ENCODE peak calls at places on chromosome 19, in seven cellular contexts. One of them, this sample, is unnamed.

GRCh38 chr19:43802216-43802951 is at the start of gene LYPD5:
- DNase-seq in HuH-7: no peak
- DNase-seq in Panc1: no peak
- DNase-seq in HEK293T: no peak
- DNase-seq in sigmoid colon: no peak
- DNase-seq in activated CD4-positive, alpha-beta T cell treated with anti-CD3 and anti-CD28 coated beads, Interleukin-2, amount 10 ng/mL, durations not matched to agents 7 days and 5 days: no peak
- DNase-seq in non-pigmented ciliary epithelial cell: no peak
- DNase-seq in this sample: no peak

GRCh38 chr19:51971624-51972023 is 15.0 kb downstream of the ZNF350 start:
- DNase-seq in HEK293T: no peak
- DNase-seq in sigmoid colon: no peak
- DNase-seq in activated CD4-positive, alpha-beta T cell treated with anti-CD3 and anti-CD28 coated beads, Interleukin-2, amount 10 ng/mL, durations not matched to agents 7 days and 5 days: no peak
- DNase-seq in Panc1: no peak
- DNase-seq in non-pigmented ciliary epithelial cell: no peak
- DNase-seq in HuH-7: no peak
- DNase-seq in this sample: no peak

GRCh38 chr19:5225486-5226345 is 114.9 kb downstream of the PTPRS start:
- DNase-seq in sigmoid colon: no peak
- DNase-seq in HuH-7: peak
- DNase-seq in activated CD4-positive, alpha-beta T cell treated with anti-CD3 and anti-CD28 coated beads, Interleukin-2, amount 10 ng/mL, durations not matched to agents 7 days and 5 days: no peak
- DNase-seq in HEK293T: peak
- DNase-seq in Panc1: no peak
- DNase-seq in non-pigmented ciliary epithelial cell: no peak
- DNase-seq in this sample: peak

GRCh38 chr19:47790398-47790814 is 11.9 kb downstream of the SELENOW start:
- DNase-seq in non-pigmented ciliary epithelial cell: no peak
- DNase-seq in sigmoid colon: peak
- DNase-seq in HuH-7: peak
- DNase-seq in HEK293T: peak
- DNase-seq in activated CD4-positive, alpha-beta T cell treated with anti-CD3 and anti-CD28 coated beads, Interleukin-2, amount 10 ng/mL, durations not matched to agents 7 days and 5 days: peak
- DNase-seq in Panc1: peak
- DNase-seq in this sample: peak

GRCh38 chr19:18650048-18650435 is 13.2 kb downstream of the KLHL26 start:
- DNase-seq in non-pigmented ciliary epithelial cell: no peak
- DNase-seq in Panc1: no peak
- DNase-seq in activated CD4-positive, alpha-beta T cell treated with anti-CD3 and anti-CD28 coated beads, Interleukin-2, amount 10 ng/mL, durations not matched to agents 7 days and 5 days: no peak
- DNase-seq in HuH-7: no peak
- DNase-seq in HEK293T: no peak
- DNase-seq in sigmoid colon: peak
- DNase-seq in this sample: no peak

GRCh38 chr19:7622933-7623685 is 6.2 kb downstream of the XAB2 start:
- DNase-seq in Panc1: no peak
- DNase-seq in HuH-7: no peak
- DNase-seq in HEK293T: no peak
- DNase-seq in activated CD4-positive, alpha-beta T cell treated with anti-CD3 and anti-CD28 coated beads, Interleukin-2, amount 10 ng/mL, durations not matched to agents 7 days and 5 days: no peak
- DNase-seq in sigmoid colon: no peak
- DNase-seq in non-pigmented ciliary epithelial cell: no peak
- DNase-seq in this sample: peak

GRCh38 chr19:49151339-49152217 is 3.6 kb downstream of the HRC start:
- DNase-seq in activated CD4-positive, alpha-beta T cell treated with anti-CD3 and anti-CD28 coated beads, Interleukin-2, amount 10 ng/mL, durations not matched to agents 7 days and 5 days: peak
- DNase-seq in non-pigmented ciliary epithelial cell: no peak
- DNase-seq in sigmoid colon: peak
- DNase-seq in HuH-7: peak
- DNase-seq in HEK293T: peak
- DNase-seq in Panc1: peak
- DNase-seq in this sample: peak

GRCh38 chr19:4518345-4519171 is at the start of gene PLIN4:
- DNase-seq in HEK293T: no peak
- DNase-seq in non-pigmented ciliary epithelial cell: no peak
- DNase-seq in sigmoid colon: peak
- DNase-seq in activated CD4-positive, alpha-beta T cell treated with anti-CD3 and anti-CD28 coated beads, Interleukin-2, amount 10 ng/mL, durations not matched to agents 7 days and 5 days: no peak
- DNase-seq in Panc1: no peak
- DNase-seq in HuH-7: no peak
- DNase-seq in this sample: no peak

GRCh38 chr19:54393381-54393780 is 21.9 kb upstream of the TTYH1 start:
- DNase-seq in Panc1: no peak
- DNase-seq in non-pigmented ciliary epithelial cell: no peak
- DNase-seq in HuH-7: no peak
- DNase-seq in sigmoid colon: no peak
- DNase-seq in activated CD4-positive, alpha-beta T cell treated with anti-CD3 and anti-CD28 coated beads, Interleukin-2, amount 10 ng/mL, durations not matched to agents 7 days and 5 days: no peak
- DNase-seq in HEK293T: no peak
- DNase-seq in this sample: no peak

GRCh38 chr19:38033658-38034150 is 126.7 kb downstream of the SIPA1L3 start:
- DNase-seq in HuH-7: no peak
- DNase-seq in Panc1: no peak
- DNase-seq in HEK293T: no peak
- DNase-seq in non-pigmented ciliary epithelial cell: no peak
- DNase-seq in activated CD4-positive, alpha-beta T cell treated with anti-CD3 and anti-CD28 coated beads, Interleukin-2, amount 10 ng/mL, durations not matched to agents 7 days and 5 days: no peak
- DNase-seq in sigmoid colon: no peak
- DNase-seq in this sample: no peak

GRCh38 chr19:3607398-3608078 is 863 bp upstream of the TBXA2R start:
- DNase-seq in HuH-7: no peak
- DNase-seq in Panc1: no peak
- DNase-seq in HEK293T: no peak
- DNase-seq in activated CD4-positive, alpha-beta T cell treated with anti-CD3 and anti-CD28 coated beads, Interleukin-2, amount 10 ng/mL, durations not matched to agents 7 days and 5 days: no peak
- DNase-seq in sigmoid colon: no peak
- DNase-seq in non-pigmented ciliary epithelial cell: no peak
- DNase-seq in this sample: peak

GRCh38 chr19:34263745-34264237 is 9.4 kb downstream of the GARRE1 start:
- DNase-seq in sigmoid colon: no peak
- DNase-seq in activated CD4-positive, alpha-beta T cell treated with anti-CD3 and anti-CD28 coated beads, Interleukin-2, amount 10 ng/mL, durations not matched to agents 7 days and 5 days: no peak
- DNase-seq in Panc1: no peak
- DNase-seq in HuH-7: no peak
- DNase-seq in non-pigmented ciliary epithelial cell: no peak
- DNase-seq in HEK293T: no peak
- DNase-seq in this sample: no peak

GRCh38 chr19:44346556-44346955 is 9.9 kb downstream of the ZNF112 start:
- DNase-seq in HuH-7: no peak
- DNase-seq in Panc1: no peak
- DNase-seq in non-pigmented ciliary epithelial cell: no peak
- DNase-seq in sigmoid colon: no peak
- DNase-seq in HEK293T: no peak
- DNase-seq in activated CD4-positive, alpha-beta T cell treated with anti-CD3 and anti-CD28 coated beads, Interleukin-2, amount 10 ng/mL, durations not matched to agents 7 days and 5 days: no peak
- DNase-seq in this sample: no peak

GRCh38 chr19:4496304-4496703 is 22.0 kb downstream of the PLIN4 start:
- DNase-seq in HEK293T: no peak
- DNase-seq in Panc1: no peak
- DNase-seq in sigmoid colon: no peak
- DNase-seq in non-pigmented ciliary epithelial cell: no peak
- DNase-seq in HuH-7: no peak
- DNase-seq in activated CD4-positive, alpha-beta T cell treated with anti-CD3 and anti-CD28 coated beads, Interleukin-2, amount 10 ng/mL, durations not matched to agents 7 days and 5 days: no peak
- DNase-seq in this sample: no peak

GRCh38 chr19:38718747-38719543 is 25.3 kb downstream of the CAPN12 start:
- DNase-seq in Panc1: no peak
- DNase-seq in HuH-7: peak
- DNase-seq in activated CD4-positive, alpha-beta T cell treated with anti-CD3 and anti-CD28 coated beads, Interleukin-2, amount 10 ng/mL, durations not matched to agents 7 days and 5 days: no peak
- DNase-seq in sigmoid colon: peak
- DNase-seq in HEK293T: no peak
- DNase-seq in non-pigmented ciliary epithelial cell: no peak
- DNase-seq in this sample: peak

GRCh38 chr19:5678071-5678682 is 2.1 kb downstream of the MICOS13 start:
- DNase-seq in HuH-7: no peak
- DNase-seq in Panc1: no peak
- DNase-seq in non-pigmented ciliary epithelial cell: no peak
- DNase-seq in HEK293T: no peak
- DNase-seq in sigmoid colon: no peak
- DNase-seq in activated CD4-positive, alpha-beta T cell treated with anti-CD3 and anti-CD28 coated beads, Interleukin-2, amount 10 ng/mL, durations not matched to agents 7 days and 5 days: no peak
- DNase-seq in this sample: no peak

GRCh38 chr19:38144667-38145066 is 79.4 kb downstream of the DPF1 start:
- DNase-seq in Panc1: no peak
- DNase-seq in activated CD4-positive, alpha-beta T cell treated with anti-CD3 and anti-CD28 coated beads, Interleukin-2, amount 10 ng/mL, durations not matched to agents 7 days and 5 days: no peak
- DNase-seq in non-pigmented ciliary epithelial cell: no peak
- DNase-seq in HEK293T: no peak
- DNase-seq in sigmoid colon: no peak
- DNase-seq in HuH-7: no peak
- DNase-seq in this sample: no peak

GRCh38 chr19:17686592-17687042 is 1.5 kb downstream of the UNC13A start:
- DNase-seq in activated CD4-positive, alpha-beta T cell treated with anti-CD3 and anti-CD28 coated beads, Interleukin-2, amount 10 ng/mL, durations not matched to agents 7 days and 5 days: no peak
- DNase-seq in HuH-7: no peak
- DNase-seq in HEK293T: peak
- DNase-seq in non-pigmented ciliary epithelial cell: no peak
- DNase-seq in Panc1: no peak
- DNase-seq in sigmoid colon: no peak
- DNase-seq in this sample: peak

GRCh38 chr19:33000910-33001309 is 28.9 kb downstream of the FAAP24 start:
- DNase-seq in HEK293T: no peak
- DNase-seq in HuH-7: no peak
- DNase-seq in activated CD4-positive, alpha-beta T cell treated with anti-CD3 and anti-CD28 coated beads, Interleukin-2, amount 10 ng/mL, durations not matched to agents 7 days and 5 days: no peak
- DNase-seq in non-pigmented ciliary epithelial cell: no peak
- DNase-seq in sigmoid colon: no peak
- DNase-seq in Panc1: no peak
- DNase-seq in this sample: no peak

GRCh38 chr19:17049711-17050280 is 23.2 kb upstream of the CPAMD8 start:
- DNase-seq in HEK293T: no peak
- DNase-seq in Panc1: no peak
- DNase-seq in non-pigmented ciliary epithelial cell: peak
- DNase-seq in activated CD4-positive, alpha-beta T cell treated with anti-CD3 and anti-CD28 coated beads, Interleukin-2, amount 10 ng/mL, durations not matched to agents 7 days and 5 days: no peak
- DNase-seq in HuH-7: no peak
- DNase-seq in sigmoid colon: no peak
- DNase-seq in this sample: no peak

GRCh38 chr19:7900931-7901330 is 2.7 kb upstream of the MAP2K7 start:
- DNase-seq in HuH-7: no peak
- DNase-seq in sigmoid colon: no peak
- DNase-seq in HEK293T: no peak
- DNase-seq in Panc1: no peak
- DNase-seq in activated CD4-positive, alpha-beta T cell treated with anti-CD3 and anti-CD28 coated beads, Interleukin-2, amount 10 ng/mL, durations not matched to agents 7 days and 5 days: no peak
- DNase-seq in non-pigmented ciliary epithelial cell: no peak
- DNase-seq in this sample: no peak

GRCh38 chr19:29712744-29713516 is 2.1 kb downstream of the C19orf12 start:
- DNase-seq in HuH-7: no peak
- DNase-seq in non-pigmented ciliary epithelial cell: no peak
- DNase-seq in Panc1: no peak
- DNase-seq in HEK293T: no peak
- DNase-seq in sigmoid colon: no peak
- DNase-seq in activated CD4-positive, alpha-beta T cell treated with anti-CD3 and anti-CD28 coated beads, Interleukin-2, amount 10 ng/mL, durations not matched to agents 7 days and 5 days: peak
- DNase-seq in this sample: no peak

GRCh38 chr19:10214784-10215183 is 16.3 kb downstream of the S1PR2 start:
- DNase-seq in HuH-7: no peak
- DNase-seq in activated CD4-positive, alpha-beta T cell treated with anti-CD3 and anti-CD28 coated beads, Interleukin-2, amount 10 ng/mL, durations not matched to agents 7 days and 5 days: no peak
- DNase-seq in non-pigmented ciliary epithelial cell: no peak
- DNase-seq in Panc1: no peak
- DNase-seq in sigmoid colon: no peak
- DNase-seq in HEK293T: no peak
- DNase-seq in this sample: no peak

GRCh38 chr19:1521636-1522035 is 2.2 kb upstream of the PLK5 start:
- DNase-seq in non-pigmented ciliary epithelial cell: no peak
- DNase-seq in sigmoid colon: peak
- DNase-seq in Panc1: no peak
- DNase-seq in HEK293T: no peak
- DNase-seq in activated CD4-positive, alpha-beta T cell treated with anti-CD3 and anti-CD28 coated beads, Interleukin-2, amount 10 ng/mL, durations not matched to agents 7 days and 5 days: no peak
- DNase-seq in HuH-7: no peak
- DNase-seq in this sample: no peak

GRCh38 chr19:36043952-36044351 is 10.1 kb downstream of the THAP8 start:
- DNase-seq in HuH-7: no peak
- DNase-seq in non-pigmented ciliary epithelial cell: no peak
- DNase-seq in sigmoid colon: no peak
- DNase-seq in HEK293T: no peak
- DNase-seq in activated CD4-positive, alpha-beta T cell treated with anti-CD3 and anti-CD28 coated beads, Interleukin-2, amount 10 ng/mL, durations not matched to agents 7 days and 5 days: no peak
- DNase-seq in Panc1: no peak
- DNase-seq in this sample: no peak

GRCh38 chr19:33429891-33430673 is 56.6 kb downstream of the CEBPG start:
- DNase-seq in HEK293T: no peak
- DNase-seq in activated CD4-positive, alpha-beta T cell treated with anti-CD3 and anti-CD28 coated beads, Interleukin-2, amount 10 ng/mL, durations not matched to agents 7 days and 5 days: peak
- DNase-seq in sigmoid colon: peak
- DNase-seq in non-pigmented ciliary epithelial cell: no peak
- DNase-seq in Panc1: no peak
- DNase-seq in HuH-7: no peak
- DNase-seq in this sample: no peak

GRCh38 chr19:10748924-10749434 is 31.1 kb downstream of the DNM2 start:
- DNase-seq in non-pigmented ciliary epithelial cell: no peak
- DNase-seq in Panc1: no peak
- DNase-seq in sigmoid colon: no peak
- DNase-seq in HuH-7: no peak
- DNase-seq in activated CD4-positive, alpha-beta T cell treated with anti-CD3 and anti-CD28 coated beads, Interleukin-2, amount 10 ng/mL, durations not matched to agents 7 days and 5 days: no peak
- DNase-seq in HEK293T: no peak
- DNase-seq in this sample: peak